ENCODE peak calls at places on chromosomes 13 and 19, in seven cellular contexts. G is adrenal gland; T is Caco-2; S is GM10248; Y is Right ventricle myocardium superior; F is naive thymus-derived CD4-positive, alpha-beta T cell; C is NCI-H1105 treated with DMSO at 0.1 percent for 48 hours. D is an unnamed sample.
A peak's percentile ranks its signal among the peaks of the same experiment; 100 is the strongest.

GRCh38 chr19:623974-624373 is 9.4 kb downstream of the POLRMT start:
- DNase-seq in G (no peak), T (no peak), S (no peak), Y (no peak), F (no peak), C (no peak), D (no peak)

GRCh38 chr19:49552749-49553148 is 24.9 kb downstream of the RCN3 start:
- DNase-seq in G (no peak), T (no peak), S (no peak), Y (no peak), F (no peak), C (no peak), D (peak; percentile 62)

GRCh38 chr19:37845932-37846331 is 60.5 kb downstream of the WDR87 start:
- DNase-seq in G (no peak), T (no peak), S (no peak), Y (no peak), F (no peak), C (no peak), D (no peak)

GRCh38 chr13:48585456-48585840 is 52.6 kb upstream of the RCBTB2 start:
- DNase-seq in G (no peak), T (no peak), S (no peak), Y (no peak), F (no peak), C (peak; percentile 37), D (no peak)

GRCh38 chr13:42001580-42001979 is 40.7 kb upstream of the VWA8 start:
- DNase-seq in G (peak; percentile 29), T (peak; percentile 12), S (no peak), Y (no peak), F (no peak), C (no peak), D (no peak)

GRCh38 chr19:23949611-23950010 is 34.9 kb downstream of the ZNF726 start:
- DNase-seq in G (no peak), T (no peak), S (no peak), Y (no peak), F (no peak), C (no peak), D (no peak)

GRCh38 chr19:8320564-8321066 is 560 bp downstream of the NDUFA7 start:
- DNase-seq in G (no peak), T (no peak), S (no peak), Y (no peak), F (no peak), C (no peak), D (no peak)

GRCh38 chr13:100361504-100361903 is 227.1 kb downstream of the GGACT start:
- DNase-seq in G (no peak), T (no peak), S (no peak), Y (no peak), F (no peak), C (no peak), D (no peak)

GRCh38 chr13:110023729-110024645 is 237.6 kb upstream of the IRS2 start:
- DNase-seq in G (no peak), T (no peak), S (no peak), Y (peak; percentile 65), F (no peak), C (peak; percentile 47), D (no peak)

GRCh38 chr19:51354742-51355148 is 11.4 kb downstream of the ETFB start:
- DNase-seq in G (no peak), T (peak; percentile 91), S (no peak), Y (no peak), F (no peak), C (no peak), D (peak; percentile 40)

GRCh38 chr13:95615539-95615938 is 29.0 kb downstream of the DZIP1 start:
- DNase-seq in G (no peak), T (no peak), S (no peak), Y (no peak), F (no peak), C (no peak), D (no peak)

GRCh38 chr13:113906566-113906965 is 42.7 kb upstream of the GAS6 start:
- DNase-seq in G (peak; percentile 11), T (no peak), S (no peak), Y (no peak), F (no peak), C (peak; percentile 63), D (no peak)

GRCh38 chr13:48233097-48233885 is at the start of gene ITM2B:
- DNase-seq in G (peak; percentile 83), T (peak; percentile 71), S (peak; percentile 70), Y (peak; percentile 90), F (peak; percentile 66), C (peak; percentile 65), D (peak; percentile 73)

GRCh38 chr19:49916839-49917733 is 11.9 kb upstream of the ATF5 start:
- DNase-seq in G (no peak), T (peak; percentile 41), S (peak; percentile 43), Y (no peak), F (no peak), C (no peak), D (no peak)

GRCh38 chr13:21557995-21558394 is 46.0 kb downstream of the MICU2 start:
- DNase-seq in G (no peak), T (peak; percentile 35), S (no peak), Y (no peak), F (no peak), C (no peak), D (no peak)

GRCh38 chr13:49584771-49585182 is 581 bp downstream of the RCBTB1 start:
- DNase-seq in G (no peak), T (no peak), S (no peak), Y (no peak), F (no peak), C (peak; percentile 26), D (peak; percentile 6)

GRCh38 chr13:40762849-40763248 is 8.1 kb downstream of the MRPS31 start:
- DNase-seq in G (no peak), T (no peak), S (no peak), Y (no peak), F (no peak), C (no peak), D (no peak)

GRCh38 chr19:19078801-19079200 is 15.0 kb downstream of the SLC25A42 start:
- DNase-seq in G (no peak), T (no peak), S (no peak), Y (no peak), F (no peak), C (no peak), D (no peak)

GRCh38 chr19:16449330-16449961 is 22.3 kb downstream of the EPS15L1 start:
- DNase-seq in G (no peak), T (no peak), S (peak; percentile 61), Y (no peak), F (no peak), C (no peak), D (peak; percentile 39)

GRCh38 chr13:32902898-32903297 is 113.3 kb upstream of the KL start:
- DNase-seq in G (no peak), T (peak; percentile 6), S (no peak), Y (peak; percentile 92), F (no peak), C (no peak), D (no peak)

GRCh38 chr19:52735734-52736133 is 890 bp upstream of the ZNF611 start:
- DNase-seq in G (peak; percentile 50), T (peak; percentile 73), S (no peak), Y (peak; percentile 85), F (no peak), C (no peak), D (no peak)

GRCh38 chr19:50365434-50366306 is at the start of gene NAPSA:
- DNase-seq in G (no peak), T (no peak), S (no peak), Y (no peak), F (no peak), C (no peak), D (no peak)